ENCODE peak calls at places on chromosomes 3 and 15, in ten cellular contexts. Q, C, M, W, Z, J, O, P, G and D are unnamed samples.
A peak's percentile ranks its signal among the peaks of the same experiment; 100 is the strongest.

GRCh38 chr3:113783463-113783862 is 36.6 kb downstream of the ATP6V1A start:
- DNase-seq in Q (peak; percentile 98), C (peak; percentile 44), M (no peak), W (no peak), Z (no peak), J (peak; percentile 68), O (peak; percentile 19), P (no peak), G (peak; percentile 97), D (peak; percentile 42)

GRCh38 chr3:141366285-141367037 is 1.8 kb upstream of the ZBTB38 start:
- DNase-seq in Q (peak; percentile 99), C (peak; percentile 4), M (peak; percentile 46), W (peak; percentile 87), Z (peak; percentile 73), J (peak; percentile 87), O (no peak), P (peak; percentile 42), G (peak; percentile 92), D (no peak)

GRCh38 chr3:11185564-11186317 is 31.4 kb downstream of the HRH1 start:
- DNase-seq in Q (peak; percentile 96), C (no peak), M (peak; percentile 79), W (peak; percentile 90), Z (peak; percentile 99), J (peak; percentile 90), O (no peak), P (peak; percentile 89), G (peak; percentile 96), D (no peak)

GRCh38 chr3:174358252-174358651 is 500.9 kb upstream of the NAALADL2 start:
- DNase-seq in Q (peak; percentile 50), C (no peak), M (no peak), W (no peak), Z (peak; percentile 43), J (no peak), O (no peak), P (no peak), G (no peak), D (no peak)

GRCh38 chr15:38674440-38674839 is 109.8 kb upstream of the RASGRP1 start:
- DNase-seq in Q (no peak), C (no peak), M (no peak), W (no peak), Z (no peak), J (no peak), O (no peak), P (no peak), G (no peak), D (no peak)

GRCh38 chr3:33131328-33132018 is 17.7 kb downstream of the CRTAP start:
- DNase-seq in Q (peak; percentile 70), C (peak; percentile 68), M (no peak), W (no peak), Z (peak; percentile 85), J (peak; percentile 52), O (peak; percentile 65), P (peak; percentile 49), G (peak; percentile 84), D (peak; percentile 69)

GRCh38 chr15:66237513-66238235 is 15.9 kb downstream of the MEGF11 start:
- DNase-seq in Q (no peak), C (no peak), M (no peak), W (no peak), Z (no peak), J (no peak), O (no peak), P (no peak), G (no peak), D (no peak)

GRCh38 chr3:140501054-140501769 is 176.7 kb upstream of the TRIM42 start:
- DNase-seq in Q (no peak), C (no peak), M (no peak), W (peak; percentile 33), Z (no peak), J (no peak), O (no peak), P (no peak), G (peak; percentile 1), D (no peak)

GRCh38 chr15:101489633-101490407 is at the start of gene PCSK6:
- DNase-seq in Q (no peak), C (no peak), M (peak; percentile 50), W (no peak), Z (no peak), J (no peak), O (no peak), P (peak; percentile 43), G (no peak), D (peak; percentile 75)

GRCh38 chr3:10380906-10381795 is 60.2 kb upstream of the SEC13 start:
- DNase-seq in Q (no peak), C (no peak), M (no peak), W (no peak), Z (peak; percentile 59), J (no peak), O (no peak), P (no peak), G (peak; percentile 15), D (no peak)

GRCh38 chr15:47384316-47384715 is 333.0 kb upstream of the SEMA6D start:
- DNase-seq in Q (peak; percentile 96), C (no peak), M (peak; percentile 30), W (no peak), Z (peak; percentile 74), J (peak; percentile 87), O (no peak), P (peak; percentile 77), G (peak; percentile 91), D (no peak)
- TF ChIP-seq CTCF in Q (no peak), C (no peak), M (no peak), W (no peak), Z (no peak), J (no peak), O (no peak), P (no peak), G (no peak), D (no peak)

GRCh38 chr15:53473886-53474285 is 285.6 kb downstream of the WDR72 start:
- DNase-seq in Q (no peak), C (no peak), M (no peak), W (no peak), Z (no peak), J (no peak), O (no peak), P (no peak), G (no peak), D (no peak)
- TF ChIP-seq CTCF in Q (no peak), C (no peak), M (no peak), W (no peak), Z (no peak), J (no peak), O (no peak), P (no peak), G (no peak), D (no peak)

GRCh38 chr3:124442463-124442862 is 287.8 kb upstream of the UMPS start:
- DNase-seq in Q (no peak), C (no peak), M (no peak), W (no peak), Z (peak; percentile 21), J (no peak), O (no peak), P (no peak), G (no peak), D (no peak)
- TF ChIP-seq CTCF in Q (no peak), C (no peak), M (no peak), W (no peak), Z (no peak), J (no peak), O (no peak), P (no peak), G (no peak), D (no peak)

GRCh38 chr3:171057075-171057474 is 30.6 kb upstream of the SLC2A2 start:
- DNase-seq in Q (no peak), C (no peak), M (no peak), W (no peak), Z (no peak), J (no peak), O (no peak), P (no peak), G (no peak), D (no peak)
- TF ChIP-seq CTCF in Q (no peak), C (no peak), M (no peak), W (no peak), Z (no peak), J (no peak), O (no peak), P (no peak), G (no peak), D (no peak)

DNA sequence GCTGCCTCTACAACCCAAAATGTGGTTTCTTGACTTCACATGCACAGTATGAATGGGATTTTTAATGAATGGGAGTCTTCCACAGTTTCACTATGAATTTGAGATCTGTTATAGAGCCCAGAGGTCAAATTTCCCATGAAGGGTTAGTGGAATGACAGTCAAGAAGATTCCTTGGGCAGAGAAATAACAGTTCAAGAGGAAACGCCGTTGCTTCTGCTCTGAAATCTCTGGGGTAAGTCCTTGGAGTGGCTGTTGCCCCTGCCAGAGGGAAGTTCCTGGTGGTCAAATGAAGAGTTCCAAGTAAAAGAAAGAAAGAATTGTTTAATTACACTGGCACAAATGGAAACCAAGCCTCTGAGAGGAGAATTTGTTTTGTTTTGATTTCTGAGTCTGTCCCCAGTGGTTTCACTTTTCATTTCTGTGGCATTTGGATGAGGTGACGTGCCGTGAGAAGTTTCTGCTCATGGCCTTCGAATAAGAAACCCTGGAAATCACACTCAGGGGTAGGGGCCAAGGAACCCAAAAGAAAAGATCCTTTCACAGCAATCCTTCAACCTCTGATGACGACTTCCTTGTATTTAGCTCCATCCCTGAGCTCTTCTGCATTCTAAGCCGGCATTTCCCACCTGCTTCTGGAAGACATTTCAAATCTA is 77.5 kb upstream of the IL12A start:
- DNase-seq in Q (no peak), C (peak; percentile 88), M (no peak), W (no peak), Z (no peak), J (peak; percentile 17), O (peak; percentile 51), P (no peak), G (peak; percentile 58), D (peak; percentile 55)
- TF ChIP-seq CTCF in Q (no peak), C (peak; percentile 22), M (no peak), W (no peak), Z (no peak), J (no peak), O (no peak), P (no peak), G (no peak), D (no peak)

GRCh38 chr3:49428697-49429100 is 425 bp downstream of the NICN1 start:
- DNase-seq in Q (no peak), C (no peak), M (no peak), W (no peak), Z (no peak), J (no peak), O (no peak), P (no peak), G (no peak), D (no peak)
- TF ChIP-seq CTCF in Q (no peak), C (no peak), M (no peak), W (no peak), Z (no peak), J (no peak), O (no peak), P (no peak), G (no peak), D (no peak)

DNA sequence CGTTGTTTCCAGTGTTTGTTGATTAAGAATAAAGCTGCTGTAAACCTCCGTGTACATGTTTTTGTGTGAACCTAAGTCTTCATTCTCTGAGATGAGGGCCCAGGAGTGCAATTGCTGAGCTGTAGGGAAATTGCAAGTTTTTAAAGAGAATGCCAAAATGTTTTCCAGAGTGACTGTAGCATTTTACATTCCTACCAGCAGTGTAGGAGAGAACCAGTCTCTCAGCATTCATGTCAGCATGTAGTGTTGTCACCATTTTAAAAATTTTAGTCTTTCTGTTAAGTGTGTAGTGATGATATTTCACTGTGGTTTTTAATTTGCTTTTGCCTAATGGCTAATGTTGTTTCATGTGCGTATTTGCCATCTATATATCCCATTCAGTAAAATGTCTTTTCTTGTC is 3.4 kb upstream of the MGLL start:
- DNase-seq in Q (no peak), C (no peak), M (no peak), W (no peak), Z (no peak), J (no peak), O (no peak), P (no peak), G (no peak), D (no peak)
- TF ChIP-seq CTCF in Q (peak; percentile 40), C (no peak), M (no peak), W (no peak), Z (no peak), J (peak; percentile 11), O (no peak), P (no peak), G (no peak), D (no peak)